ENCODE peak calls at places on chromosomes 5 and 9, in six cellular contexts. One of them, this sample, is unnamed.

GRCh38 chr9:83281306-83282255 is 218.6 kb upstream of the RASEF start:
- DNase-seq in Right ventricle myocardium superior: no peak
- DNase-seq in GM04503: peak
- DNase-seq in tibial nerve: no peak
- DNase-seq in AG09309: peak
- DNase-seq in EH: peak
- DNase-seq in this sample: no peak

GRCh38 chr5:20113031-20113685 is 125.2 kb upstream of the CDH18 start:
- DNase-seq in GM04503: no peak
- DNase-seq in tibial nerve: no peak
- DNase-seq in Right ventricle myocardium superior: no peak
- DNase-seq in AG09309: no peak
- DNase-seq in EH: no peak
- DNase-seq in this sample: no peak

GRCh38 chr9:91842358-91842757 is 107.7 kb downstream of the ROR2 start:
- DNase-seq in EH: no peak
- DNase-seq in GM04503: no peak
- DNase-seq in AG09309: no peak
- DNase-seq in tibial nerve: no peak
- DNase-seq in Right ventricle myocardium superior: no peak
- DNase-seq in this sample: no peak

GRCh38 chr5:145856285-145856818 is 16.5 kb downstream of the GRXCR2 start:
- DNase-seq in AG09309: no peak
- DNase-seq in EH: peak
- DNase-seq in GM04503: no peak
- DNase-seq in tibial nerve: peak
- DNase-seq in Right ventricle myocardium superior: peak
- DNase-seq in this sample: no peak

GRCh38 chr5:83493644-83494043 is 22.1 kb downstream of the VCAN start:
- DNase-seq in EH: no peak
- DNase-seq in AG09309: no peak
- DNase-seq in Right ventricle myocardium superior: no peak
- DNase-seq in tibial nerve: no peak
- DNase-seq in GM04503: no peak
- DNase-seq in this sample: no peak

GRCh38 chr5:177447066-177447610 is 524 bp downstream of the PRR7 start:
- DNase-seq in GM04503: no peak
- DNase-seq in Right ventricle myocardium superior: no peak
- DNase-seq in tibial nerve: no peak
- DNase-seq in EH: peak
- DNase-seq in AG09309: no peak
- DNase-seq in this sample: no peak

GRCh38 chr5:109865636-109866035 is 175.9 kb downstream of the MAN2A1 start:
- DNase-seq in EH: peak
- DNase-seq in tibial nerve: no peak
- DNase-seq in GM04503: peak
- DNase-seq in Right ventricle myocardium superior: no peak
- DNase-seq in AG09309: peak
- DNase-seq in this sample: no peak

GRCh38 chr9:134773842-134774241 is 106.8 kb upstream of the FCN2 start:
- DNase-seq in GM04503: no peak
- DNase-seq in Right ventricle myocardium superior: peak
- DNase-seq in tibial nerve: no peak
- DNase-seq in EH: no peak
- DNase-seq in AG09309: no peak
- DNase-seq in this sample: no peak

GRCh38 chr5:177131711-177132503 is 1.7 kb upstream of the NSD1 start:
- DNase-seq in AG09309: no peak
- DNase-seq in tibial nerve: no peak
- DNase-seq in GM04503: no peak
- DNase-seq in Right ventricle myocardium superior: peak
- DNase-seq in EH: no peak
- DNase-seq in this sample: peak

GRCh38 chr5:5304361-5305035 is 118.0 kb upstream of the ICE1 start:
- DNase-seq in EH: peak
- DNase-seq in AG09309: no peak
- DNase-seq in tibial nerve: no peak
- DNase-seq in Right ventricle myocardium superior: no peak
- DNase-seq in GM04503: no peak
- DNase-seq in this sample: no peak

GRCh38 chr5:8233479-8233878 is 364.5 kb downstream of the MTRR start:
- DNase-seq in EH: no peak
- DNase-seq in AG09309: no peak
- DNase-seq in Right ventricle myocardium superior: no peak
- DNase-seq in tibial nerve: no peak
- DNase-seq in GM04503: no peak
- DNase-seq in this sample: no peak

GRCh38 chr9:79684711-79685575 is 113.2 kb downstream of the TLE4 start:
- DNase-seq in EH: peak
- DNase-seq in Right ventricle myocardium superior: no peak
- DNase-seq in AG09309: no peak
- DNase-seq in tibial nerve: no peak
- DNase-seq in GM04503: no peak
- DNase-seq in this sample: no peak

GRCh38 chr9:125190371-125190801 is 783 bp upstream of the PPP6C start:
- DNase-seq in EH: no peak
- DNase-seq in tibial nerve: no peak
- DNase-seq in AG09309: no peak
- DNase-seq in GM04503: no peak
- DNase-seq in Right ventricle myocardium superior: no peak
- DNase-seq in this sample: no peak

GRCh38 chr5:76016258-76016657 is 66.9 kb upstream of the SV2C start:
- DNase-seq in AG09309: no peak
- DNase-seq in Right ventricle myocardium superior: no peak
- DNase-seq in GM04503: no peak
- DNase-seq in EH: no peak
- DNase-seq in tibial nerve: no peak
- DNase-seq in this sample: no peak

GRCh38 chr5:57832873-57833272 is 350.3 kb upstream of the ACTBL2 start:
- DNase-seq in Right ventricle myocardium superior: no peak
- DNase-seq in EH: peak
- DNase-seq in GM04503: no peak
- DNase-seq in AG09309: no peak
- DNase-seq in tibial nerve: no peak
- DNase-seq in this sample: no peak

GRCh38 chr9:7844283-7844682 is 44.7 kb upstream of the DMAC1 start:
- DNase-seq in tibial nerve: no peak
- DNase-seq in AG09309: no peak
- DNase-seq in Right ventricle myocardium superior: no peak
- DNase-seq in GM04503: no peak
- DNase-seq in EH: no peak
- DNase-seq in this sample: no peak

GRCh38 chr9:8816361-8816760 is 1016.8 kb upstream of the DMAC1 start:
- DNase-seq in AG09309: no peak
- DNase-seq in tibial nerve: no peak
- DNase-seq in GM04503: no peak
- DNase-seq in Right ventricle myocardium superior: no peak
- DNase-seq in EH: no peak
- DNase-seq in this sample: no peak

GRCh38 chr9:129402931-129403742 is 217.8 kb downstream of the C9orf50 start:
- DNase-seq in GM04503: no peak
- DNase-seq in EH: no peak
- DNase-seq in Right ventricle myocardium superior: peak
- DNase-seq in tibial nerve: no peak
- DNase-seq in AG09309: no peak
- DNase-seq in this sample: no peak

GRCh38 chr9:131545003-131545785 is at the start of gene PRRT1B:
- DNase-seq in GM04503: no peak
- DNase-seq in EH: no peak
- DNase-seq in Right ventricle myocardium superior: no peak
- DNase-seq in tibial nerve: no peak
- DNase-seq in AG09309: no peak
- DNase-seq in this sample: no peak

GRCh38 chr9:89646189-89646588 is 41.4 kb downstream of the GADD45G start:
- DNase-seq in tibial nerve: no peak
- DNase-seq in GM04503: no peak
- DNase-seq in Right ventricle myocardium superior: no peak
- DNase-seq in EH: no peak
- DNase-seq in AG09309: no peak
- DNase-seq in this sample: no peak

GRCh38 chr5:66118294-66118693 is 25.8 kb upstream of the SREK1 start:
- DNase-seq in AG09309: no peak
- DNase-seq in tibial nerve: no peak
- DNase-seq in Right ventricle myocardium superior: no peak
- DNase-seq in GM04503: no peak
- DNase-seq in EH: no peak
- DNase-seq in this sample: no peak

GRCh38 chr5:73464016-73464745 is 15.6 kb upstream of the FOXD1 start:
- DNase-seq in EH: peak
- DNase-seq in GM04503: peak
- DNase-seq in Right ventricle myocardium superior: peak
- DNase-seq in tibial nerve: peak
- DNase-seq in AG09309: peak
- DNase-seq in this sample: no peak

GRCh38 chr9:136137321-136138054 is 18.8 kb upstream of the TMEM250 start:
- DNase-seq in AG09309: no peak
- DNase-seq in EH: no peak
- DNase-seq in tibial nerve: no peak
- DNase-seq in Right ventricle myocardium superior: no peak
- DNase-seq in GM04503: no peak
- DNase-seq in this sample: no peak

GRCh38 chr5:150647275-150648251 is 7.1 kb downstream of the SYNPO start:
- DNase-seq in EH: no peak
- DNase-seq in AG09309: no peak
- DNase-seq in tibial nerve: peak
- DNase-seq in GM04503: no peak
- DNase-seq in Right ventricle myocardium superior: peak
- DNase-seq in this sample: no peak

GRCh38 chr9:6873862-6874261 is 116.1 kb downstream of the KDM4C start:
- DNase-seq in tibial nerve: no peak
- DNase-seq in AG09309: peak
- DNase-seq in EH: peak
- DNase-seq in Right ventricle myocardium superior: no peak
- DNase-seq in GM04503: peak
- DNase-seq in this sample: no peak

GRCh38 chr5:134637106-134637721 is 4.6 kb upstream of the SAR1B start:
- DNase-seq in tibial nerve: no peak
- DNase-seq in EH: no peak
- DNase-seq in AG09309: no peak
- DNase-seq in Right ventricle myocardium superior: no peak
- DNase-seq in GM04503: no peak
- DNase-seq in this sample: no peak

GRCh38 chr5:115461506-115462290 is 82.9 kb downstream of the FEM1C start:
- DNase-seq in tibial nerve: no peak
- DNase-seq in GM04503: peak
- DNase-seq in AG09309: no peak
- DNase-seq in EH: peak
- DNase-seq in Right ventricle myocardium superior: no peak
- DNase-seq in this sample: no peak

GRCh38 chr9:93096131-93096802 is at the start of gene CARD19:
- DNase-seq in AG09309: no peak
- DNase-seq in EH: peak
- DNase-seq in GM04503: no peak
- DNase-seq in tibial nerve: peak
- DNase-seq in Right ventricle myocardium superior: peak
- DNase-seq in this sample: peak

GRCh38 chr9:121434946-121435345 is 64.7 kb downstream of the GGTA1 start:
- DNase-seq in EH: peak
- DNase-seq in AG09309: peak
- DNase-seq in Right ventricle myocardium superior: no peak
- DNase-seq in tibial nerve: no peak
- DNase-seq in GM04503: no peak
- DNase-seq in this sample: no peak

GRCh38 chr5:37892571-37892970 is 52.7 kb upstream of the GDNF start:
- DNase-seq in tibial nerve: no peak
- DNase-seq in AG09309: peak
- DNase-seq in GM04503: no peak
- DNase-seq in EH: peak
- DNase-seq in Right ventricle myocardium superior: no peak
- DNase-seq in this sample: no peak

GRCh38 chr9:16744386-16744785 is 126.1 kb downstream of the BNC2 start:
- DNase-seq in GM04503: no peak
- DNase-seq in AG09309: no peak
- DNase-seq in Right ventricle myocardium superior: no peak
- DNase-seq in tibial nerve: no peak
- DNase-seq in EH: peak
- DNase-seq in this sample: no peak

GRCh38 chr9:3992924-3993323 is 306.9 kb downstream of the GLIS3 start:
- DNase-seq in tibial nerve: no peak
- DNase-seq in Right ventricle myocardium superior: no peak
- DNase-seq in GM04503: peak
- DNase-seq in EH: peak
- DNase-seq in AG09309: peak
- DNase-seq in this sample: no peak

GRCh38 chr5:146877178-146877681 is 1.3 kb downstream of the PPP2R2B start:
- DNase-seq in tibial nerve: no peak
- DNase-seq in GM04503: no peak
- DNase-seq in Right ventricle myocardium superior: no peak
- DNase-seq in AG09309: no peak
- DNase-seq in EH: no peak
- DNase-seq in this sample: no peak

GRCh38 chr9:72149231-72149975 is at the start of gene GDA:
- DNase-seq in Right ventricle myocardium superior: peak
- DNase-seq in EH: no peak
- DNase-seq in tibial nerve: no peak
- DNase-seq in GM04503: no peak
- DNase-seq in AG09309: no peak
- DNase-seq in this sample: no peak

GRCh38 chr9:93301911-93302525 is 118.1 kb downstream of the WNK2 start:
- DNase-seq in EH: no peak
- DNase-seq in AG09309: no peak
- DNase-seq in Right ventricle myocardium superior: peak
- DNase-seq in GM04503: no peak
- DNase-seq in tibial nerve: no peak
- DNase-seq in this sample: peak

GRCh38 chr9:136857166-136857565 is 5.0 kb downstream of the MAMDC4 start:
- DNase-seq in Right ventricle myocardium superior: peak
- DNase-seq in tibial nerve: no peak
- DNase-seq in AG09309: no peak
- DNase-seq in GM04503: no peak
- DNase-seq in EH: no peak
- DNase-seq in this sample: no peak

GRCh38 chr9:15333376-15333881 is 26.4 kb upstream of the TTC39B start:
- DNase-seq in tibial nerve: no peak
- DNase-seq in GM04503: no peak
- DNase-seq in EH: no peak
- DNase-seq in AG09309: no peak
- DNase-seq in Right ventricle myocardium superior: no peak
- DNase-seq in this sample: no peak

GRCh38 chr5:96884995-96885394 is 8.7 kb downstream of the ERAP2 start:
- DNase-seq in EH: no peak
- DNase-seq in GM04503: no peak
- DNase-seq in tibial nerve: no peak
- DNase-seq in AG09309: no peak
- DNase-seq in Right ventricle myocardium superior: no peak
- DNase-seq in this sample: peak

This sample was measured in natural killer cell treated with Interleukin-12 subunit alpha and Interleukin-12 subunit beta and Interleukin-15 and Interleukin-18, amount 100 ng/mL, for 72 hours.